ENCODE peak calls at places on chromosomes 7 and 10, in ten cellular contexts. Y is foreskin fibroblast; B is AG09309; N is globus pallidus; J is naive thymus-derived CD4-positive, alpha-beta T cell; K is iPS-NIHi11; A is adrenal gland; O is activated T-cell treated with anti-CD3 and anti-CD28 coated beads for 1 hour; Z is EL; X is T-helper 22 cell. T is an unnamed sample.

GRCh38 chr10:5411941-5412276 is 448 bp upstream of the NET1 start:
- DNase-seq in Y (peak), B (no peak), N (no peak), J (no peak), K (no peak), A (no peak), O (no peak), Z (peak), X (no peak), T (no peak)

GRCh38 chr7:141754939-141755338 is 9.0 kb upstream of the TAS2R3 start:
- DNase-seq in Y (peak), B (no peak), N (no peak), J (peak), K (peak), A (no peak), O (no peak), Z (peak), X (no peak), T (no peak)

GRCh38 chr7:42218248-42218647 is 18.8 kb downstream of the GLI3 start:
- DNase-seq in Y (no peak), B (no peak), N (no peak), J (no peak), K (no peak), A (no peak), O (no peak), Z (no peak), X (no peak), T (no peak)

GRCh38 chr7:102236592-102237287 is 49.9 kb upstream of the SH2B2 start:
- DNase-seq in Y (peak), B (no peak), N (peak), J (peak), K (peak), A (peak), O (peak), Z (peak), X (no peak), T (peak)

GRCh38 chr7:9280088-9280487 is 846.7 kb downstream of the NXPH1 start:
- DNase-seq in Y (no peak), B (no peak), N (no peak), J (no peak), K (peak), A (no peak), O (no peak), Z (no peak), X (no peak), T (no peak)

GRCh38 chr7:40698214-40698920 is 563.6 kb downstream of the SUGCT start:
- DNase-seq in Y (no peak), B (no peak), N (no peak), J (no peak), K (no peak), A (no peak), O (no peak), Z (peak), X (no peak), T (no peak)

GRCh38 chr10:114308470-114309110 is 69.5 kb downstream of the VWA2 start:
- DNase-seq in Y (no peak), B (no peak), N (no peak), J (no peak), K (no peak), A (no peak), O (no peak), Z (no peak), X (no peak), T (no peak)

GRCh38 chr10:106997721-106998120 is 166.8 kb downstream of the SORCS1 start:
- DNase-seq in Y (no peak), B (no peak), N (peak), J (no peak), K (no peak), A (peak), O (no peak), Z (no peak), X (no peak), T (no peak)

GRCh38 chr10:110207805-110208613 is 604 bp downstream of the MXI1 start:
- DNase-seq in Y (peak), B (no peak), N (peak), J (peak), K (peak), A (peak), O (peak), Z (peak), X (peak), T (peak)

GRCh38 chr7:131664570-131664969 is 108.1 kb upstream of the PODXL start:
- DNase-seq in Y (no peak), B (no peak), N (no peak), J (no peak), K (no peak), A (no peak), O (no peak), Z (no peak), X (no peak), T (no peak)

GRCh38 chr7:113636727-113637421 is 281.9 kb downstream of the PPP1R3A start:
- DNase-seq in Y (no peak), B (no peak), N (no peak), J (no peak), K (no peak), A (no peak), O (no peak), Z (peak), X (no peak), T (no peak)

T was measured in head of caudate nucleus.